ENCODE peak calls at places on chromosome 17, in eight cellular contexts. One of them, this sample, is unnamed.

GRCh38 chr17:65930140-65930715 is 261.7 kb downstream of the CEP112 start:
- DNase-seq in activated naive CD8-positive, alpha-beta T cell treated with anti-CD3 and anti-CD28 coated beads, Interleukin-2, amount 50 U/mL, for 24 hours: no peak
- DNase-seq in effector CD8-positive, alpha-beta T cell: no peak
- DNase-seq in left ventricle myocardium inferior: no peak
- DNase-seq in hypothalamus: no peak
- DNase-seq in transverse colon: no peak
- DNase-seq in AG10803: peak; percentile 58
- DNase-seq in kidney: no peak
- DNase-seq in this sample: no peak

GRCh38 chr17:65017375-65017774 is 39.2 kb downstream of the GNA13 start:
- DNase-seq in activated naive CD8-positive, alpha-beta T cell treated with anti-CD3 and anti-CD28 coated beads, Interleukin-2, amount 50 U/mL, for 24 hours: no peak
- DNase-seq in effector CD8-positive, alpha-beta T cell: no peak
- DNase-seq in left ventricle myocardium inferior: no peak
- DNase-seq in hypothalamus: no peak
- DNase-seq in transverse colon: no peak
- DNase-seq in AG10803: no peak
- DNase-seq in kidney: no peak
- DNase-seq in this sample: no peak

GRCh38 chr17:40264458-40265185 is 23.1 kb upstream of the CDC6 start:
- DNase-seq in activated naive CD8-positive, alpha-beta T cell treated with anti-CD3 and anti-CD28 coated beads, Interleukin-2, amount 50 U/mL, for 24 hours: no peak
- DNase-seq in effector CD8-positive, alpha-beta T cell: no peak
- DNase-seq in left ventricle myocardium inferior: no peak
- DNase-seq in hypothalamus: no peak
- DNase-seq in transverse colon: no peak
- DNase-seq in AG10803: no peak
- DNase-seq in kidney: no peak
- DNase-seq in this sample: no peak

GRCh38 chr17:37701424-37702020 is 43.3 kb downstream of the HNF1B start:
- DNase-seq in activated naive CD8-positive, alpha-beta T cell treated with anti-CD3 and anti-CD28 coated beads, Interleukin-2, amount 50 U/mL, for 24 hours: peak; percentile 71
- DNase-seq in effector CD8-positive, alpha-beta T cell: no peak
- DNase-seq in left ventricle myocardium inferior: no peak
- DNase-seq in hypothalamus: no peak
- DNase-seq in transverse colon: peak; percentile 64
- DNase-seq in AG10803: no peak
- DNase-seq in kidney: no peak
- DNase-seq in this sample: no peak

GRCh38 chr17:72518810-72519597 is 398.2 kb downstream of the SOX9 start:
- DNase-seq in activated naive CD8-positive, alpha-beta T cell treated with anti-CD3 and anti-CD28 coated beads, Interleukin-2, amount 50 U/mL, for 24 hours: no peak
- DNase-seq in effector CD8-positive, alpha-beta T cell: no peak
- DNase-seq in left ventricle myocardium inferior: no peak
- DNase-seq in hypothalamus: no peak
- DNase-seq in transverse colon: peak; percentile 73
- DNase-seq in AG10803: no peak
- DNase-seq in kidney: no peak
- DNase-seq in this sample: no peak

GRCh38 chr17:2689411-2690164 is 22.0 kb downstream of the CLUH start:
- DNase-seq in activated naive CD8-positive, alpha-beta T cell treated with anti-CD3 and anti-CD28 coated beads, Interleukin-2, amount 50 U/mL, for 24 hours: no peak
- DNase-seq in effector CD8-positive, alpha-beta T cell: no peak
- DNase-seq in left ventricle myocardium inferior: peak; percentile 25
- DNase-seq in hypothalamus: no peak
- DNase-seq in transverse colon: no peak
- DNase-seq in AG10803: no peak
- DNase-seq in kidney: peak; percentile 77
- DNase-seq in this sample: no peak

GRCh38 chr17:1010086-1010450 is 13.1 kb downstream of the TIMM22 start:
- DNase-seq in activated naive CD8-positive, alpha-beta T cell treated with anti-CD3 and anti-CD28 coated beads, Interleukin-2, amount 50 U/mL, for 24 hours: no peak
- DNase-seq in effector CD8-positive, alpha-beta T cell: no peak
- DNase-seq in left ventricle myocardium inferior: no peak
- DNase-seq in hypothalamus: no peak
- DNase-seq in transverse colon: no peak
- DNase-seq in AG10803: no peak
- DNase-seq in kidney: no peak
- DNase-seq in this sample: no peak

GRCh38 chr17:63446981-63447687 is 1.0 kb upstream of the CYB561 start:
- DNase-seq in activated naive CD8-positive, alpha-beta T cell treated with anti-CD3 and anti-CD28 coated beads, Interleukin-2, amount 50 U/mL, for 24 hours: peak; percentile 56
- DNase-seq in effector CD8-positive, alpha-beta T cell: peak; percentile 20
- DNase-seq in left ventricle myocardium inferior: no peak
- DNase-seq in hypothalamus: no peak
- DNase-seq in transverse colon: peak; percentile 56
- DNase-seq in AG10803: no peak
- DNase-seq in kidney: no peak
- DNase-seq in this sample: no peak

GRCh38 chr17:14169287-14169686 is 67.4 kb downstream of the CDRT15 start:
- DNase-seq in activated naive CD8-positive, alpha-beta T cell treated with anti-CD3 and anti-CD28 coated beads, Interleukin-2, amount 50 U/mL, for 24 hours: no peak
- DNase-seq in effector CD8-positive, alpha-beta T cell: no peak
- DNase-seq in left ventricle myocardium inferior: no peak
- DNase-seq in hypothalamus: no peak
- DNase-seq in transverse colon: no peak
- DNase-seq in AG10803: no peak
- DNase-seq in kidney: no peak
- DNase-seq in this sample: no peak